ENCODE peak calls at places on chromosomes 4 and X, in nine cellular contexts. U, K, V, I, Y, H, B, W and Z are unnamed samples.

GRCh38 chr4:102552781-102553180 is 51.6 kb downstream of the NFKB1 start:
- DNase-seq in B (no peak), U (no peak), W (no peak), K (no peak), I (no peak), Y (no peak), H (no peak), V (no peak), Z (no peak)

GRCh38 chr4:177718514-177718913 is 276.3 kb upstream of the AGA start:
- DNase-seq in U (no peak), W (no peak), H (no peak), B (no peak), V (no peak), K (no peak), Y (no peak), I (no peak), Z (no peak)

GRCh38 chrX:99095965-99096364 is 1314.1 kb downstream of the PCDH19 start:
- DNase-seq in W (no peak), H (no peak), K (no peak), Y (no peak), I (no peak), B (no peak), U (no peak), V (no peak), Z (no peak)

GRCh38 chrX:26032141-26032917 is 105.8 kb upstream of the MAGEB18 start:
- DNase-seq in Y (no peak), H (no peak), V (no peak), W (no peak), I (no peak), K (no peak), B (no peak), U (no peak), Z (no peak)

GRCh38 chr4:122588453-122589238 is 32.2 kb downstream of the IL21 start:
- DNase-seq in Y (no peak), H (no peak), K (no peak), B (no peak), I (no peak), U (no peak), W (no peak), V (no peak), Z (no peak)

GRCh38 chr4:168995537-168996295 is 14.3 kb downstream of the CBR4 start:
- DNase-seq in V (no peak), W (no peak), Y (peak; percentile 29), I (no peak), U (no peak), H (no peak), B (no peak), K (no peak), Z (no peak)

GRCh38 chr4:52914051-52914605 is 52.0 kb downstream of the RASL11B start:
- DNase-seq in K (peak; percentile 54), H (no peak), V (no peak), B (no peak), U (no peak), W (no peak), I (peak; percentile 60), Y (no peak), Z (no peak)

GRCh38 chr4:7694256-7694775 is 245.3 kb downstream of the AFAP1 start:
- DNase-seq in K (no peak), Y (no peak), U (peak; percentile 52), V (no peak), H (no peak), B (no peak), I (no peak), W (no peak), Z (no peak)

GRCh38 chrX:153381684-153382532 is 19.2 kb downstream of the PNMA6E start:
- DNase-seq in K (peak; percentile 82), W (no peak), Y (no peak), V (no peak), U (no peak), B (peak; percentile 56), I (peak; percentile 40), H (no peak), Z (no peak)

GRCh38 chr4:76275486-76276126 is 24.1 kb downstream of the FAM47E start:
- DNase-seq in V (no peak), K (no peak), Y (no peak), B (no peak), H (no peak), I (no peak), U (no peak), W (no peak), Z (no peak)

GRCh38 chrX:99752776-99753175 is 657.3 kb downstream of the PCDH19 start:
- DNase-seq in W (no peak), Y (no peak), I (no peak), H (no peak), V (no peak), K (no peak), B (no peak), U (no peak), Z (no peak)

GRCh38 chr4:140233811-140234696 is 80.1 kb upstream of the MAML3 start:
- DNase-seq in W (no peak), U (no peak), I (no peak), K (peak; percentile 24), Y (no peak), B (no peak), H (no peak), V (no peak), Z (no peak)

GRCh38 chr4:81215936-81216335 is 914 bp upstream of the PRKG2 start:
- DNase-seq in K (no peak), V (no peak), I (no peak), Y (no peak), H (no peak), B (no peak), W (no peak), U (no peak), Z (no peak)
- TF ChIP-seq CTCF in K (no peak), V (no peak), I (no peak), Y (no peak), H (no peak), B (no peak), W (no peak), U (no peak), Z (no peak)

DNA sequence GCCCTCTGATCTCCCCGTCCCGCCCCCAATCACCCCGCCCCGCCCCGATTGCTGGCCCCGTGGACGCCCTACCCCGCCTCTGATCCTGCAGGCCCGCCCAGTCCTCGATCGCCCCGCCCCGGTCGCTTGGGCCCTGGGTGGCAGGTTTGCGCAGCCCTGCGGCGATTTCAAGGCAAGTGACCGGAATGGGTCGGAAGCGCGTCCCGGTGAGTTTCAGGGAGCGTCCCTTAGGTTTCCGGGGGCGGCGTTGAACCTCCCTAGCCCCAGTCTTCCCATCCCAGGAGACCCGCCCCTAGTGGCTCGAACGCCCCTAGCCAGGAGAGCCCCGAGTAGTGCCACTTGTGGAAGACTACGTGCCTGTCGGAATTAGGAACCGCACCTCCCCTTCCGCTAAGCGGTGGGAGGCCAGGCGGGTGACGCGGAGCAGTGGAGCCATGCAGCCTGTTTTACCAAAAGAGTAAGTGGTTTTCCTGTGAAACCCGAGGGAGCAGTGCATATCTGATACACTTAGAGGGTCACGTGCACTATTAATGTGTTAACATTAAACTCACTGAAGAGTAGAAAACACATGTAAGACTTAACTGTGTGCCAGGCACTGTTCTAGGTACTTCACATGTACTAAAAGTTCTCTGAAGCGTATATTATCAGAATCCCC is 350 bp upstream of the TEC start:
- DNase-seq in U (peak; percentile 99), V (peak; percentile 78), W (peak; percentile 88), Y (peak; percentile 98), H (peak; percentile 69), B (peak; percentile 79), I (peak; percentile 95), K (peak; percentile 95), Z (peak; percentile 88)
- TF ChIP-seq CTCF in U (no peak), V (no peak), W (peak; percentile 17), Y (no peak), H (peak; percentile 38), B (no peak), I (no peak), K (no peak), Z (no peak)

DNA sequence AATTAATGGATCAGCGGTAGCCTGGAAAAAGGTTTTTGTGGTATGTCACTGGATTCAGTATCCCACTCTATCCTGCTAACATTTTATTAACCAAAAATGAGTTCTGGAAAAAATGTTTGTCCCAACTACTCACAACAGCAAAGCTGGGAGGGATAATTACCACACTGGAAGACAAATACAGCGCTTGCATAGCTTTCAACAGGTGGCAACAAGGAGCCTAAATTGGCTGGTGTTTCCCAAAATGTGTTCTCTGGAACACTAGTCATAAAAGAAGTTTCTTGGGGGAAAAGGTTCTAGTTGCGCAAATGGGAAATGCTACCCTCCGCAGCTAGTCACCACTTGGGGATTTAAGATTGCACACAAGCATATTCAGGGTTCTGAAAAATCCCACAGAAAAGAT is 54.6 kb downstream of the BEND2 start:
- DNase-seq in H (no peak), I (no peak), V (no peak), Y (no peak), B (no peak), K (no peak), U (no peak), W (no peak), Z (no peak)
- TF ChIP-seq CTCF in H (no peak), I (no peak), V (no peak), Y (no peak), B (no peak), K (no peak), U (no peak), W (no peak), Z (no peak)

GRCh38 chr4:101210331-101210730 is 137.0 kb downstream of the PPP3CA start:
- DNase-seq in I (no peak), B (no peak), V (no peak), K (no peak), U (no peak), H (no peak), W (no peak), Y (no peak), Z (no peak)

GRCh38 chr4:101205878-101206277 is 141.4 kb downstream of the PPP3CA start:
- DNase-seq in W (no peak), I (no peak), K (no peak), H (no peak), U (no peak), Y (peak; percentile 21), V (peak; percentile 43), B (no peak), Z (no peak)

GRCh38 chr4:101208171-101208570 is 139.2 kb downstream of the PPP3CA start:
- DNase-seq in B (no peak), V (no peak), I (no peak), U (no peak), W (no peak), H (no peak), Y (no peak), K (no peak), Z (no peak)

DNA sequence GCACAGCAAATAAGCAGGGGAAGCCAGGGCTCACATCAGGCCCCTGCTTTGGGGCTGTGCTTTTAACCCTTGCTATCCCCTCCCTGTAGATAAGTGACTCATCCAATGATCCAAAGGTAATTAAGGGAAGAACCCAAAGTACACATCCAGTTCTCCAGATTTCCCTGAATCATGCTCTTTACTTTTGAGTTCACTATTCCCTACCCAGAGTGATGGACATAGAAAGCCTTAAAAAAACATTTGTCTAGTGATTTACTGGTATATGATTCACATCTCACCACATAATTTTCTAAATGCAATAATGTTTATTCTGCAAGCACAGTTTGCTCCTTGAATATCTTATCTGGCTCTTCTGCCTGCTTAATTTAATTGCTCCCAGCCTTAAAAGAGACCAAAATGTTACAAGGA is 136.2 kb downstream of the PPP3CA start:
- DNase-seq in H (no peak), K (no peak), U (no peak), B (no peak), Y (no peak), V (no peak), I (no peak), W (no peak), Z (no peak)
- TF ChIP-seq CTCF in H (no peak), K (no peak), U (no peak), B (no peak), Y (no peak), V (no peak), I (no peak), W (no peak), Z (no peak)